ENCODE peak calls at places on chromosomes 12 and 14, in five cellular contexts. L, S, Z, M and K are unnamed samples.

GRCh38 chr12:46944771-46945170 is 119.0 kb upstream of the SLC38A4 start:
- DNase-seq in L (no peak), S (no peak), Z (no peak), M (no peak), K (no peak)

GRCh38 chr14:95204705-95205104 is 47.4 kb upstream of the DICER1 start:
- DNase-seq in L (no peak), S (no peak), Z (no peak), M (no peak), K (no peak)

GRCh38 chr14:62768753-62769152 is 276.5 kb downstream of the KCNH5 start:
- DNase-seq in L (no peak), S (no peak), Z (no peak), M (no peak), K (no peak)

GRCh38 chr14:93976477-93977057 is at the start of gene ASB2:
- DNase-seq in L (no peak), S (no peak), Z (no peak), M (no peak), K (no peak)

GRCh38 chr12:14777271-14777670 is 26.0 kb downstream of the WBP11 start:
- DNase-seq in L (no peak), S (peak), Z (no peak), M (no peak), K (peak)

GRCh38 chr12:112199136-112199535 is 73.8 kb downstream of the TRAFD1 start:
- DNase-seq in L (no peak), S (no peak), Z (no peak), M (no peak), K (no peak)

GRCh38 chr14:69133206-69134125 is 19.5 kb downstream of the DCAF5 start:
- DNase-seq in L (no peak), S (peak), Z (no peak), M (peak), K (no peak)

GRCh38 chr14:73241481-73242165 is 4.3 kb downstream of the PAPLN start:
- DNase-seq in L (no peak), S (no peak), Z (peak), M (no peak), K (no peak)

GRCh38 chr12:107518868-107519267 is 166.7 kb upstream of the PWP1 start:
- DNase-seq in L (no peak), S (no peak), Z (no peak), M (no peak), K (no peak)

GRCh38 chr12:124392271-124392990 is 97.5 kb downstream of the RFLNA start:
- DNase-seq in L (no peak), S (no peak), Z (peak), M (peak), K (no peak)
- TF ChIP-seq CTCF in L (no peak), S (peak), Z (no peak), M (peak), K (peak)

DNA sequence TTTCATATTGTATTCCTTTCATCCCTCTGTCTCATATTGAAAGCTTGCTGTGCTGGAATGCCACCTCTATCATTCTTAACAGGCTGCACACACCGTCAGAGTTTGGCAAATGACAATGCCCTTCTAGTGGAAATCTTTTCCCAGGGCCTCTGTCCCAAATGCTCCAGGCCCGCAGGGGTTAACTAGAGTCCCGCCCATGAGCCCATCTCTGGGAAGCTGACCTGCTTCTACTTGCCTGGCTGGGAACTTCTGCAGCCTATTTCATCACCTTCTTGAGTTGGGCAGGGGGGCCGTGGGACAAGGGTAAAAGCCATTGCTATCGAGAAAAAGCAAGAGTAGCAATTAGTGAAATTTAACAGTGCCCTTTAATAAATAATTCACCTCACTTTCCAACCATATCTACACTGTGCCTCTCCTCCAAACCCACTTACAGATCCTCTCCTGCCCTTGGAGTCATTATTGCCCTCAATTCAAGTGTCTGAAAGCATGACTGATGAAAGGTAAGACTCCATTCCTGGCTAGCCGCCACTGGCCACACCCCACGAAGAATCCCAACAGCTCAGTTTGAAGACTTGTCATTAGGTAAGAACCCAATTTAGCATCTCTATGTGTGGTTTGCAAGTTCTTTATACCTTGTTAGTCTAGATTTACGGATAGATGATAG is 126.8 kb upstream of the BTG1 start:
- DNase-seq in L (no peak), S (no peak), Z (no peak), M (no peak), K (no peak)
- H3K4me3 ChIP-seq in L (no peak), S (no peak), Z (no peak), M (no peak), K (no peak)

DNA sequence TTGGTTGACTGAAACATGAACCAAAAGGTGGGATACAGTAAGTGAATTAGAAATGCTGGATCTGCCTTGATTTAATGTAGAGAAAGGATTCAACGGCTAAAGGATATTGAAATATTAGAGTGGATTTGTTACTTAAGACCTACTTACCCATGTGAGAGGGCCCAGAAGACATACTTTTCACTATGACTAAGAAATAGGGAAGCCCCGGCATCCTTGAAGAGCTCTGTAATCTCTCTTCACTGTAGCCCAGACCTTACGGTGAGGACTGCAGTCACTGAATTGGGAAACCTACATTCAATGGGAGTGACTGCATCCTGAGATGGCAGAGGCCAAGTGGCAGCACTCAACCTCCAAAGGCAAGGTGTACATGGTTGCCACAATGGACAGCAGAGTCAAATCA is 52.5 kb downstream of the KANSL2 start:
- DNase-seq in L (no peak), S (no peak), Z (no peak), M (no peak), K (no peak)
- TF ChIP-seq CTCF in L (no peak), S (no peak), Z (no peak), M (no peak), K (no peak)

GRCh38 chr14:104564744-104565679 is 14.6 kb upstream of the C14orf180 start:
- DNase-seq in L (no peak), S (no peak), Z (no peak), M (no peak), K (no peak)

GRCh38 chr14:104567957-104568225 is 11.7 kb upstream of the C14orf180 start:
- DNase-seq in L (no peak), S (no peak), Z (no peak), M (no peak), K (no peak)

GRCh38 chr14:104568620-104569019 is 10.9 kb upstream of the C14orf180 start:
- DNase-seq in L (no peak), S (no peak), Z (no peak), M (no peak), K (no peak)

GRCh38 chr14:104563742-104564615 is 15.6 kb upstream of the C14orf180 start:
- DNase-seq in L (peak), S (peak), Z (peak), M (peak), K (no peak)

DNA sequence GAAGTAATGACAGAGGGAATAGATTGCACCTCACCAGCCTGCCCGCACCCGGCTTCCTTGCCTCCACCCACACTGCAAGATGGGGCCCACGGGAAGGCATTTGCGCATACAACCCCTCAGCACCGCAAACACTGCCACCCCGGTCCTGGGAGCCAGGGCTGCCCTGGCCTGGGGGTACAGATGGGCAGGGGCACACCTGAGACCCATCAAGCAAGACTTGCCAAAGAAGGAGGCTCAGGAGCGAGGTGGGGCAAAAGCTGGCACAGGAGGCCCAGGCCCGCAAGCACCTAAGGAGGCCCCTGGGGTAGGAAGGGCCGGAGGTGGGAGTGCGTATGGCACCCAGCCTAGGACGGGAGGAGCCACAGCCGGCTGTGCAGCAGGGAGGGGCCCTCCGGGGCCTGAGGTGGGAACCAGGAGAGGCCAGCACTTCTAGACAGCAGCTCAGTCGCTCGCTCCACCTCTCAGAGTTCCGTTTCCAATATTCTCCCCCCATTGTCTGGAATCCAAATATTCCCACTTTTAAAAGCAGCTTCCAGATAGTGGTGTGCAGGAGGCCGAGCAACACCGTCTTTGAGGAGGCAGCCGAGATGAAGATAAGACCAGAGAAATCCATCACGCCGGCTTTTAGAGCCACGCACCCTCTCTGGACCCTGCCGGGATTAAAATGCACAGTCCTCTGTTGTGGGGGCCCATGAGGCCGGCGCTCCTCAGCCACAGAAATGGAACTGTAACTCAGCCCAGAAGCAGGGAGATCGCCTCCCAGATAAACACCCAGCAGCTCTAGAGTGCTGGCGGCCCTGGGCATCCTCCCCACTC is 12.2 kb upstream of the C14orf180 start:
- DNase-seq in L (no peak), S (no peak), Z (no peak), M (no peak), K (no peak)
- H3K4me3 ChIP-seq in L (no peak), S (no peak), Z (no peak), M (no peak), K (no peak)

GRCh38 chr12:48027183-48028002 is 23.1 kb upstream of the COL2A1 start:
- DNase-seq in L (no peak), S (no peak), Z (no peak), M (no peak), K (no peak)
- TF ChIP-seq CTCF in L (no peak), S (no peak), Z (no peak), M (no peak), K (no peak)

DNA sequence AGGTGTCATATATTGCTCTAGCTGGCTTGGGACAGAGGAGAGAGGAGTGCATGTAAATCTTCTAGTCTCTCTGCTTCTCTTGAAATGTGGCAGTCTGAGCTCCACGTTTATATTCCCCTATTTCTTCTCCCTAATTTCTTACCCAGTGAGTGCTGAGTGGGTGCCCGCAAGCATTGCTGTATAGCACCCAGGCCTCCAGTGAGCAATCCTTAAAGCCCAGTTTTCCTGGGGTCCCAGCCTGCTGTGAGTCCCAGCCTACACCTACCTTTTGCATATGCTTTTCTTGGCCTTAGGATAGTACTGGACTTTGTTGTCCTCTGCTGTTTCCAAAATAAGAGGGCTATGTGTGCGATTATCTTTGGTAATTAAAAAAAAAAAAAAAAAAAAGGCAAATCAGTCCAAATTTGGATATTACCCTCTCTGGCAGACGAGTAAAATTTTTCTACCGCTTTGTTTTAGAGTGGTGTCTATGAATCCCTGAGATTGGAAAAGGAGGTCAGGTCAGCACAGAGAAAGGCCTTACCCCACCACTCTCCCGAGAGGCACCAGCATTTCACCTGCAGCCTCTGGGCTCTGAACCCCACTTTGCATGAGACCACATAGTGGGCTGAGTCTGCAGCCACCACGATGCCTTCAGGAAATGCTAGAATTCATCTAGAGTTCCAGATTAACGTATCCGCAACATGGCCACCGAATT is 1.1 kb downstream of the MGST1 start:
- DNase-seq in L (no peak), S (no peak), Z (no peak), M (no peak), K (no peak)
- H3K4me3 ChIP-seq in L (peak), S (peak), Z (peak), M (peak), K (peak)

GRCh38 chr12:49188205-49188915 is 520 bp downstream of the TUBA1A start:
- DNase-seq in L (peak), S (peak), Z (peak), M (no peak), K (no peak)
- TF ChIP-seq CTCF in L (no peak), S (no peak), Z (no peak), M (no peak), K (no peak)

GRCh38 chr14:46279327-46279726 is 372.3 kb downstream of the RPL10L start:
- DNase-seq in L (no peak), S (no peak), Z (no peak), M (no peak), K (no peak)

GRCh38 chr14:46279776-46280175 is 371.8 kb downstream of the RPL10L start:
- DNase-seq in L (no peak), S (no peak), Z (no peak), M (no peak), K (no peak)
- H3K4me3 ChIP-seq in L (no peak), S (no peak), Z (no peak), M (no peak), K (no peak)